ENCODE peak calls at places on chromosomes 11 and 22, in four cellular contexts. A is sigmoid colon, W is breast epithelium, T is Peyer's patch. P is an unnamed sample.

GRCh38 chr11:35363246-35364100 is 55.9 kb downstream of the SLC1A2 start:
- DNase-seq in A (peak), W (no peak), T (no peak), P (no peak)

GRCh38 chr11:48141475-48142100 is 75.0 kb upstream of the OR4B1 start:
- DNase-seq in A (no peak), W (no peak), T (no peak), P (no peak)

GRCh38 chr22:38829485-38829884 is 14.3 kb downstream of the NPTXR start:
- DNase-seq in A (no peak), W (no peak), T (no peak), P (no peak)

GRCh38 chr11:48150213-48150612 is 66.4 kb upstream of the OR4B1 start:
- DNase-seq in A (no peak), W (no peak), T (no peak), P (no peak)

GRCh38 chr22:29217827-29218757 is 12.4 kb downstream of the EMID1 start:
- DNase-seq in A (peak), W (no peak), T (no peak), P (no peak)

GRCh38 chr11:16299884-16300778 is 56.2 kb downstream of the SOX6 start:
- DNase-seq in A (no peak), W (no peak), T (no peak), P (no peak)

GRCh38 chr11:67648140-67648795 is 2.3 kb downstream of the ACY3 start:
- DNase-seq in A (no peak), W (no peak), T (peak), P (no peak)

GRCh38 chr11:1192741-1193325 is 30.0 kb upstream of the MUC5B start:
- DNase-seq in A (peak), W (peak), T (peak), P (no peak)

GRCh38 chr11:12674571-12674935 is 332 bp downstream of the TEAD1 start:
- DNase-seq in A (peak), W (peak), T (no peak), P (no peak)

GRCh38 chr11:62269654-62270278 is at the start of gene SCGB2A2:
- DNase-seq in A (no peak), W (peak), T (no peak), P (no peak)

GRCh38 chr11:17766590-17766989 is 32.0 kb downstream of the KCNC1 start:
- DNase-seq in A (no peak), W (no peak), T (no peak), P (no peak)
- TF ChIP-seq POLR2A in A (no peak), W (no peak), T (no peak), P (no peak)

GRCh38 chr11:72832301-72833082 is 18.3 kb downstream of the ATG16L2 start:
- DNase-seq in A (no peak), W (no peak), T (no peak), P (no peak)
- TF ChIP-seq POLR2A in A (no peak), W (no peak), T (no peak), P (no peak)

GRCh38 chr22:32775957-32776356 is 25.5 kb upstream of the TIMP3 start:
- DNase-seq in A (no peak), W (no peak), T (no peak), P (no peak)

GRCh38 chr22:32777997-32778396 is 23.5 kb upstream of the TIMP3 start:
- DNase-seq in A (no peak), W (no peak), T (no peak), P (no peak)

GRCh38 chr22:32780726-32781310 is 20.7 kb upstream of the TIMP3 start:
- DNase-seq in A (no peak), W (no peak), T (no peak), P (no peak)

GRCh38 chr22:32776397-32776796 is 25.1 kb upstream of the TIMP3 start:
- DNase-seq in A (no peak), W (no peak), T (no peak), P (no peak)

DNA sequence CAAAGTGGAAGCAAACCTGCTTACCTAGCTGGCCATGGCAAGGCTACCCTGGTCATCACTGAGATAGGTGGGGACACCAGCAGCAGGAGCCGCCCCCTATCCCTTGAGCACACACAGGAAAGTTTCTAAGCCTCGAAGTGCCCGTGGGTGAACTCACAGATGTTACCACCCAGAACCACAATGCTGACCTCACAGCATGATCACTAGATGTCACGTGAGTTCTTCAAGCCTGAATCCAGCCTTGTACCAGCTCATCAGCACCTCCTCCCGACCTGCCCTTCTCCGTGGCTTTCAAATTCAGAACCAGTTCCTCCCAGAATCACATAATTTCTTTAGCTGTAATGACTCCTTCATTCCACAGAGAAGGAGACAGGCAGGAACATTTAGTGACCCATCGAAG is 24.7 kb upstream of the TIMP3 start:
- DNase-seq in A (no peak), W (no peak), T (no peak), P (no peak)
- TF ChIP-seq POLR2A in A (no peak), W (no peak), T (no peak), P (no peak)

DNA sequence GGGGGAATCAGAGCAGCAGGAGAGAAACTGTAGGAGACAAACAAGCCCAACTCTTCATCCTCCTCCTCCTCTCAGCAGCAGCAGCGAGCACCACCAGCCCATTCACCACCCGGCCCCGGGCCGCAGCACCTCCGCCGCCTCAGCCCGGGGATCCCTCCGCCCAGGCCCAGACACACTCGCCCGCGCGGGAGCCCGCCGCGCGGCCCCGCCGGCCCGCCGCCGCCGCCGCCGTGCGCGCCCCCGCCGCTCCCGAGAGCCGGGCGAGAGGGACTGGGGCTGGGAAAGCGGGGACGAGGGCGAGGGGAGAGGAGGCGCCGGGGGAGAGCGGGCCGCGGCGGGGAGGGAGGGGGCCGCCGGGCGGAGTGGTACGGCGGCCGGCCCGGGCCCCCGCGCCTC is at the start of gene PHF21A:
- DNase-seq in A (peak), W (peak), T (peak), P (peak)
- TF ChIP-seq POLR2A in A (peak), W (no peak), T (peak), P (no peak)

GRCh38 chr11:2268911-2269600 is 1.3 kb downstream of the ASCL2 start:
- DNase-seq in A (no peak), W (peak), T (peak), P (no peak)
- TF ChIP-seq POLR2A in A (no peak), W (no peak), T (no peak), P (peak)

GRCh38 chr11:64923944-64924909 is at the start of gene PPP2R5B:
- DNase-seq in A (peak), W (peak), T (peak), P (peak)
- TF ChIP-seq POLR2A in A (peak), W (peak), T (peak), P (peak)

DNA sequence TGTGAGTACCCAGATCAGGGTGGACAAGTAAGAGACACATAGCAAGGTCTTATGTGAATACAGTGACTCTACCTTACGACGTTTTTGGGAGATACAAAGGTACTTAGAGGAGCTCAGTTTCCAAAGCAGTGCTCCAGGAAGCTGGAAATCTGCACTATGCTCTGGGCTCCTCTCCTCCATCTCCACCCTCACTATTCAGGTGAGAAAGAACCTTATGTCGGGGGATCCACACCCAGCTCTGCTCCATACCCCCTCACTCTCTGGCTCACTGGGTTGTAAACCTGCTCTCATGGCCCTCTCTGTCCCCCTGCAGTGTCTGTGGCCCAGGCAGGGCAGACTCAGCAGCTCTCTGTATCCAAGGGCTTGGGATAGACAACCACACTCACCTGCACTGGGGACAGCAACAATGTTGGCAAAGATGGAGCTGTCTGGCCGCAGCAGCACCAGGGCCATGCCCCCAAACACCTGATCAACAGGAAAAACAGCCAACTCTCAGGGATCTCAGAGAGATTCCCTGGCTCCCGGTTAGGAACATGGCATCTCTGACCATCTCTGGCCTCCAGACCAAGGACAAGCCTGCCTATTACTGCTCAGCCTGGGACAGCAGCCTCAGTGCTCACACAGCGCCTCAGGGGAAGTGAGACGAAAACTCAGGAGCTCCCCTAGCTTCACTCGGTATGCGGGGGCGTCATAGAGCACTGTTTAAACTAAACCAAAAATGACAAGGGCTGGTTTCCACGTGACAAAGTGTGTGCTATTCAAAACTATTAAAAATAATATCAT is 60.9 kb upstream of the TOP3B start:
- DNase-seq in A (no peak), W (no peak), T (no peak), P (no peak)
- TF ChIP-seq POLR2A in A (no peak), W (no peak), T (no peak), P (no peak)